ENCODE peak calls at places on chromosomes 16 and 17, in seven cellular contexts. One of them, this sample, is unnamed.
A peak's percentile ranks its signal among the peaks of the same experiment; 100 is the strongest.

GRCh38 chr17:42484304-42484703 is 25.6 kb downstream of the ATP6V0A1 start:
- DNase-seq in right lobe of liver: no peak
- DNase-seq in PC-3: no peak
- DNase-seq in endodermal cell: no peak
- DNase-seq in thyroid gland: no peak
- DNase-seq in kidney: no peak
- DNase-seq in aorta: no peak
- DNase-seq in this sample: no peak

GRCh38 chr16:21156767-21157467 is 1.6 kb upstream of the LDAF1 start:
- DNase-seq in thyroid gland: peak; percentile 33
- DNase-seq in aorta: no peak
- DNase-seq in right lobe of liver: no peak
- DNase-seq in endodermal cell: peak; percentile 82
- DNase-seq in kidney: no peak
- DNase-seq in PC-3: peak; percentile 77
- DNase-seq in this sample: no peak

GRCh38 chr16:68251812-68252211 is 6.6 kb downstream of the PLA2G15 start:
- DNase-seq in thyroid gland: no peak
- DNase-seq in right lobe of liver: no peak
- DNase-seq in PC-3: no peak
- DNase-seq in kidney: no peak
- DNase-seq in endodermal cell: no peak
- DNase-seq in aorta: no peak
- DNase-seq in this sample: no peak

GRCh38 chr17:34613064-34614019 is 34.0 kb downstream of the TMEM132E start:
- DNase-seq in aorta: no peak
- DNase-seq in endodermal cell: peak; percentile 84
- DNase-seq in right lobe of liver: no peak
- DNase-seq in PC-3: no peak
- DNase-seq in kidney: peak; percentile 79
- DNase-seq in thyroid gland: peak; percentile 55
- DNase-seq in this sample: no peak

GRCh38 chr16:20280259-20280658 is 47.1 kb downstream of the GP2 start:
- DNase-seq in thyroid gland: no peak
- DNase-seq in aorta: no peak
- DNase-seq in kidney: no peak
- DNase-seq in right lobe of liver: no peak
- DNase-seq in PC-3: no peak
- DNase-seq in endodermal cell: no peak
- DNase-seq in this sample: no peak

GRCh38 chr17:57243171-57243622 is 13.1 kb upstream of the MSI2 start:
- DNase-seq in endodermal cell: peak; percentile 93
- DNase-seq in right lobe of liver: peak; percentile 52
- DNase-seq in aorta: peak; percentile 65
- DNase-seq in thyroid gland: peak; percentile 72
- DNase-seq in PC-3: peak; percentile 83
- DNase-seq in kidney: no peak
- DNase-seq in this sample: peak; percentile 69

GRCh38 chr16:56988948-56989945 is at the start of gene NLRC5:
- DNase-seq in right lobe of liver: peak; percentile 92
- DNase-seq in thyroid gland: peak; percentile 88
- DNase-seq in aorta: peak; percentile 94
- DNase-seq in PC-3: peak; percentile 63
- DNase-seq in endodermal cell: peak; percentile 86
- DNase-seq in kidney: peak; percentile 96
- DNase-seq in this sample: peak; percentile 95

GRCh38 chr16:10480151-10480550 is 94.3 kb downstream of the ATF7IP2 start:
- DNase-seq in right lobe of liver: no peak
- DNase-seq in aorta: no peak
- DNase-seq in kidney: no peak
- DNase-seq in PC-3: no peak
- DNase-seq in endodermal cell: no peak
- DNase-seq in thyroid gland: no peak
- DNase-seq in this sample: no peak

GRCh38 chr17:32283745-32284207 is 18.1 kb downstream of the RHBDL3 start:
- DNase-seq in thyroid gland: no peak
- DNase-seq in kidney: no peak
- DNase-seq in right lobe of liver: no peak
- DNase-seq in PC-3: peak; percentile 22
- DNase-seq in endodermal cell: peak; percentile 44
- DNase-seq in aorta: no peak
- DNase-seq in this sample: no peak

GRCh38 chr17:57406131-57406980 is 150.0 kb downstream of the MSI2 start:
- DNase-seq in right lobe of liver: no peak
- DNase-seq in PC-3: peak; percentile 14
- DNase-seq in kidney: peak; percentile 84
- DNase-seq in thyroid gland: peak; percentile 76
- DNase-seq in aorta: no peak
- DNase-seq in endodermal cell: no peak
- DNase-seq in this sample: no peak

GRCh38 chr17:56834380-56835258 is 668 bp downstream of the DGKE start:
- DNase-seq in PC-3: peak; percentile 70
- DNase-seq in endodermal cell: peak; percentile 90
- DNase-seq in aorta: peak; percentile 64
- DNase-seq in right lobe of liver: peak; percentile 74
- DNase-seq in thyroid gland: peak; percentile 64
- DNase-seq in kidney: peak; percentile 89
- DNase-seq in this sample: peak; percentile 76

DNA sequence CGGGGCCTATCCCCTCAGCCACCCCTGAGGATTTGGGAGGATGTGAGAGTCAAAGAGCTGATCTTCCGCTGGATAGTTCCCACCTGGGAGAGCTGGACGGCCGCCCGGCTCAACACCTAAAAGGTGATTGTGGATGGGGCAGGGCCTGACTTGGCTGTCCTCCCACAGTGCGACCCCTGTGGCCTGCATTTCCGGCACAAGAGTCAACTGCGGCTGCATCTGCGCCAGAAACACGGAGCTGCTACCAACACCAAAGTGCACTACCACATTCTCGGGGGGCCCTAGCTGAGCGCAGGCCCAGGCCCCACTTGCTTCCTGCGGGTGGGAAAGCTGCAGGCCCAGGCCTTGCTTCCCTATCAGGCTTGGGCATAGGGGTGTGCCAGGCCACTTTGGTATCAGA is 4.5 kb downstream of the BCL6B start:
- DNase-seq in PC-3: no peak
- DNase-seq in thyroid gland: no peak
- DNase-seq in endodermal cell: peak; percentile 72
- DNase-seq in right lobe of liver: no peak
- DNase-seq in kidney: no peak
- DNase-seq in aorta: no peak
- DNase-seq in this sample: no peak
- H3K27ac ChIP-seq in PC-3: no peak overlapping the region
- H3K27ac ChIP-seq in thyroid gland: peak overlapping the region; percentile 3
- H3K27ac ChIP-seq in endodermal cell: no peak overlapping the region
- H3K27ac ChIP-seq in right lobe of liver: no peak overlapping the region
- H3K27ac ChIP-seq in kidney: no peak overlapping the region
- H3K27ac ChIP-seq in aorta: no peak overlapping the region
- H3K27ac ChIP-seq in this sample: peak overlapping the region; percentile 53

GRCh38 chr16:4651842-4652241 is 27.2 kb downstream of the MGRN1 start:
- DNase-seq in PC-3: no peak
- DNase-seq in aorta: no peak
- DNase-seq in thyroid gland: no peak
- DNase-seq in right lobe of liver: no peak
- DNase-seq in endodermal cell: no peak
- DNase-seq in kidney: no peak
- DNase-seq in this sample: no peak
- H3K4me1 ChIP-seq in PC-3: no peaks in the 10 kb centered on the region
- H3K4me1 ChIP-seq in aorta: no peaks in the 10 kb centered on the region
- H3K4me1 ChIP-seq in thyroid gland: peaks cover 35% of the 10 kb centered on the region
- H3K4me1 ChIP-seq in right lobe of liver: no peaks in the 10 kb centered on the region
- H3K4me1 ChIP-seq in endodermal cell: peaks cover 3% of the 10 kb centered on the region
- H3K4me1 ChIP-seq in kidney: peaks cover 25% of the 10 kb centered on the region
- H3K4me1 ChIP-seq in this sample: peaks cover 48% of the 10 kb centered on the region

GRCh38 chr17:78400581-78401240 is 22.3 kb downstream of the PGS1 start:
- DNase-seq in PC-3: peak; percentile 51
- DNase-seq in kidney: no peak
- DNase-seq in aorta: no peak
- DNase-seq in endodermal cell: no peak
- DNase-seq in thyroid gland: peak; percentile 37
- DNase-seq in right lobe of liver: no peak
- DNase-seq in this sample: no peak
- H3K36me3 ChIP-seq in PC-3: peaks cover 85% of the 10 kb centered on the region
- H3K36me3 ChIP-seq in kidney: peaks cover 37% of the 10 kb centered on the region
- H3K36me3 ChIP-seq in aorta: peaks cover 15% of the 10 kb centered on the region
- H3K36me3 ChIP-seq in endodermal cell: peaks cover 89% of the 10 kb centered on the region
- H3K36me3 ChIP-seq in thyroid gland: peaks cover 59% of the 10 kb centered on the region
- H3K36me3 ChIP-seq in right lobe of liver: no peaks in the 10 kb centered on the region
- H3K36me3 ChIP-seq in this sample: peaks cover 98% of the 10 kb centered on the region

DNA sequence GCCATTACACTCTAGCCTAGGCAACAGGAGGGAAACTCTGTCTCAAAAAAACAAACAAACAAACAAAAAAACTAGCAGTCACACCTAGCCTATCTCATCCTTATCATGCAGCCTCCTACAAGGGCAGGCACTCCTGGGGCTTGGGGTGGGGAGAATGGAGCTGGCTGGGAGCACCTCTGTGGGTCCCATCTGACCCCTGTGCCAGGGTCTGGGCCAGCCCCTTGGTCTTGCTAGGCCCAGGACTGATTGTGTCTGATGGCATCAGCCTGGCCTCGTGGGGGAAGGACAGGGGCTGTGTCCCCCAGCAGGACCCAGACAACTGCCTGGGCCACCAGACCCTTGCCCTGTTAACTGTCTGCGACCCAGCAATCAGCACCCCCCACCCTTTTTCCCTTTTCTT is 49.8 kb downstream of the SREBF1 start:
- DNase-seq in PC-3: no peak
- DNase-seq in right lobe of liver: no peak
- DNase-seq in aorta: no peak
- DNase-seq in thyroid gland: no peak
- DNase-seq in kidney: peak; percentile 55
- DNase-seq in endodermal cell: no peak
- DNase-seq in this sample: no peak
- H3K27ac ChIP-seq in PC-3: no peak overlapping the region
- H3K27ac ChIP-seq in right lobe of liver: no peak overlapping the region
- H3K27ac ChIP-seq in aorta: no peak overlapping the region
- H3K27ac ChIP-seq in thyroid gland: no peak overlapping the region
- H3K27ac ChIP-seq in kidney: no peak overlapping the region
- H3K27ac ChIP-seq in endodermal cell: no peak overlapping the region
- H3K27ac ChIP-seq in this sample: no peak overlapping the region

GRCh38 chr16:70749681-70750601 is 51.0 kb downstream of the VAC14 start:
- DNase-seq in thyroid gland: peak; percentile 61
- DNase-seq in right lobe of liver: no peak
- DNase-seq in endodermal cell: peak; percentile 65
- DNase-seq in aorta: no peak
- DNase-seq in PC-3: no peak
- DNase-seq in kidney: no peak
- DNase-seq in this sample: no peak
- H3K4me1 ChIP-seq in thyroid gland: peaks cover 92% of the 10 kb centered on the region
- H3K4me1 ChIP-seq in right lobe of liver: no peaks in the 10 kb centered on the region
- H3K4me1 ChIP-seq in endodermal cell: no peaks in the 10 kb centered on the region
- H3K4me1 ChIP-seq in aorta: peaks cover 4% of the 10 kb centered on the region
- H3K4me1 ChIP-seq in PC-3: peaks cover 36% of the 10 kb centered on the region
- H3K4me1 ChIP-seq in kidney: peaks cover 57% of the 10 kb centered on the region
- H3K4me1 ChIP-seq in this sample: peaks cover 87% of the 10 kb centered on the region

GRCh38 chr16:71803305-71803690 is 5.3 kb downstream of the AP1G1 start:
- DNase-seq in aorta: no peak
- DNase-seq in endodermal cell: no peak
- DNase-seq in kidney: no peak
- DNase-seq in right lobe of liver: no peak
- DNase-seq in thyroid gland: no peak
- DNase-seq in PC-3: no peak
- DNase-seq in this sample: no peak
- H3K36me3 ChIP-seq in aorta: no peaks in the 10 kb centered on the region
- H3K36me3 ChIP-seq in endodermal cell: peaks cover 40% of the 10 kb centered on the region
- H3K36me3 ChIP-seq in kidney: no peaks in the 10 kb centered on the region
- H3K36me3 ChIP-seq in right lobe of liver: no peaks in the 10 kb centered on the region
- H3K36me3 ChIP-seq in thyroid gland: no peaks in the 10 kb centered on the region
- H3K36me3 ChIP-seq in PC-3: no peaks in the 10 kb centered on the region
- H3K36me3 ChIP-seq in this sample: peaks cover 52% of the 10 kb centered on the region

GRCh38 chr16:89270666-89271345 is 53.3 kb downstream of the ZNF778 start:
- DNase-seq in endodermal cell: peak; percentile 50
- DNase-seq in aorta: no peak
- DNase-seq in right lobe of liver: no peak
- DNase-seq in thyroid gland: no peak
- DNase-seq in PC-3: no peak
- DNase-seq in kidney: peak; percentile 53
- DNase-seq in this sample: no peak
- H3K27ac ChIP-seq in endodermal cell: no peak overlapping the region
- H3K27ac ChIP-seq in aorta: no peak overlapping the region
- H3K27ac ChIP-seq in right lobe of liver: no peak overlapping the region
- H3K27ac ChIP-seq in thyroid gland: no peak overlapping the region
- H3K27ac ChIP-seq in PC-3: peak overlapping the region; percentile 95
- H3K27ac ChIP-seq in kidney: no peak overlapping the region
- H3K27ac ChIP-seq in this sample: no peak overlapping the region

DNA sequence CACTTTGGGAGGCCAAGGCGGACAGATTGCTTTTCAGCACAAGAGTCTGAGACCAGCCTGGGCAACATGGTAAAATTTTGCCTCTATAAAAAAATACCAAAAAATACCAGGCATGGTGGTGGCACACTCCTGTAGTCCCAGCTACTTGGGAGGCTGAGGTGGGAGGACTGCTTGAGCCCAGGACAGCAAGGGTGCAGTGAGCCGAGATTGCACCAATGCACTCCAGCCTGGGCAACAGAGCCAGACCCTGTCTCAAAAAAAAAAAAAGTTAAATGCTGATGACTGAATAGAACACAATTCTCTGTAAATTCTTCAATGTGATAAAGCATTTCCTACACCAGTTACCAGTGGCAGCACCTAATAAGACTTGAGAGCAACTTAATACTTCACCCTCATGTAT is 65.7 kb downstream of the KANSL1 start:
- DNase-seq in right lobe of liver: no peak
- DNase-seq in endodermal cell: no peak
- DNase-seq in PC-3: no peak
- DNase-seq in kidney: no peak
- DNase-seq in aorta: no peak
- DNase-seq in thyroid gland: no peak
- DNase-seq in this sample: no peak
- H3K4me1 ChIP-seq in right lobe of liver: no peaks in the 10 kb centered on the region
- H3K4me1 ChIP-seq in endodermal cell: peaks cover 20% of the 10 kb centered on the region
- H3K4me1 ChIP-seq in PC-3: no peaks in the 10 kb centered on the region
- H3K4me1 ChIP-seq in kidney: peaks cover 13% of the 10 kb centered on the region
- H3K4me1 ChIP-seq in aorta: peaks cover 3% of the 10 kb centered on the region
- H3K4me1 ChIP-seq in thyroid gland: peaks cover 68% of the 10 kb centered on the region
- H3K4me1 ChIP-seq in this sample: peaks cover 76% of the 10 kb centered on the region

DNA sequence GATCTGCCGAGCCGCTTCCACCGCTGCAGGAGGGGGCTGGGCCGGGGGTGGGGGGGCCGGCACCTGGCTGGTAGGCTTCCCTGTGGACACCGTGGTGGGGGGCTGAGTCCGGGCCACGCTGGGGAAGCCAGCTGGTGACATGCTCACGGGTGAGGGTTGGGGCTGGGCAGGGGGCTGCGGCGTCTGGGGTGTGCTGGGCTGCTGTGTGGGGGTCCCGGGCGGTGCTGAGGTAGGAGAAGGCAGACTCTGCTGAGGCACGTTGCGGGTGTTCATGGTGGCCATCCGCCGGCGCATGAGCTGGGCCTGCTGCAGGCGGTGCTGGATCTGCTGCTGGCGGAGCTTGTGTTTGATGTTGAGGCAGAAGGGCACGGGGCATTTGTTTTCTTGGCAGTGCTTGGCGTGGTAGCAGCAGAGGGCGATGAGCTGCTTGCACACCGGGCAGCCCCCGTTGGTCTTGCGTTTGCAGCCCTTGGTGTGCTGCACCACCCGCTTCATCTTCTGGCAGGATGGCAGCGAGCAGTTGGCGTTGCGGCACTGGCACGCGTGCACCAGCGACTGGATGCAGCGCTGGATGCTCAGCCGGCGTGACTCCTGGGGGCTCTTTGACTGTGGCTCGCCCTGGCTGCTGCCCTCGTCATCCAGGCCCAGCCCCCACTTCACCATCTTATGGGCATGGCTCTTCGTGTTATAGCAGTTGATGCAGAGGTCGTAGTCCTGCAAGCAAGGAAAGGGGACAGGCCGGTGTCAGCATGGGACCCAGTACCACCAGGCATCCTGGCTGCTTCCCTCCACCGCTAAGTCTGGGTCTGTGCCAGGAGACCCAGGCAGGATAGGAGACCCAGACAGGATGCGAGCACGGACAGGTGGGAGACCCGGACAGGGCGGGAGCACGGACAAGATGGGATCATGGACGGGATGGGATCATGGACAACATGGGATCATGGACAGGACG is 12.1 kb upstream of the TRAP1 start:
- DNase-seq in PC-3: no peak
- DNase-seq in kidney: peak; percentile 54
- DNase-seq in thyroid gland: no peak
- DNase-seq in right lobe of liver: no peak
- DNase-seq in endodermal cell: no peak
- DNase-seq in aorta: peak; percentile 38
- DNase-seq in this sample: no peak
- H3K36me3 ChIP-seq in PC-3: peaks cover 5% of the 10 kb centered on the region
- H3K36me3 ChIP-seq in kidney: peaks cover 38% of the 10 kb centered on the region
- H3K36me3 ChIP-seq in thyroid gland: peaks cover 67% of the 10 kb centered on the region
- H3K36me3 ChIP-seq in right lobe of liver: no peaks in the 10 kb centered on the region
- H3K36me3 ChIP-seq in endodermal cell: peaks cover 49% of the 10 kb centered on the region
- H3K36me3 ChIP-seq in aorta: peaks cover 24% of the 10 kb centered on the region
- H3K36me3 ChIP-seq in this sample: peaks cover 83% of the 10 kb centered on the region

This sample was measured in lower lobe of right lung.